ENCODE peak calls at places on chromosomes 12 and 14, in five cellular contexts. T, E, A, J and S are unnamed samples.

GRCh38 chr14:91911474-91912032 is 35.9 kb downstream of the FBLN5 start:
- DNase-seq in E (peak), T (peak), J (peak), A (peak), S (no peak)

GRCh38 chr14:22084393-22085281 is 411.0 kb upstream of the OR4E1 start:
- DNase-seq in A (no peak), J (peak), E (no peak), T (no peak), S (no peak)

GRCh38 chr14:70096866-70097265 is 91.9 kb downstream of the SLC8A3 start:
- DNase-seq in J (no peak), E (no peak), T (no peak), A (no peak), S (no peak)

GRCh38 chr14:94481468-94482131 is 5.6 kb upstream of the SERPINA9 start:
- DNase-seq in A (no peak), T (no peak), J (peak), E (no peak), S (no peak)

GRCh38 chr12:29710104-29710503 is 73.6 kb downstream of the TMTC1 start:
- DNase-seq in T (no peak), J (peak), E (no peak), A (no peak), S (no peak)

GRCh38 chr14:103121846-103122577 is 1.2 kb upstream of the TNFAIP2 start:
- DNase-seq in J (peak), E (no peak), A (peak), T (no peak), S (no peak)

GRCh38 chr14:92717571-92718042 is 30.8 kb downstream of the LGMN start:
- DNase-seq in J (no peak), T (no peak), A (no peak), E (no peak), S (no peak)

GRCh38 chr14:27845241-27845850 is 921.2 kb upstream of the FOXG1 start:
- DNase-seq in A (no peak), T (no peak), J (no peak), E (no peak), S (no peak)